ENCODE peak calls at places on chromosome 16, in four cellular contexts. Z, S, G and J are unnamed samples.

GRCh38 chr16:70594569-70594968 is 51.8 kb upstream of the IL34 start:
- DNase-seq in Z (peak), S (no peak), G (no peak), J (peak)

GRCh38 chr16:69741951-69742904 is 12.5 kb downstream of the NOB1 start:
- DNase-seq in G (no peak), S (no peak), Z (peak), J (peak)

GRCh38 chr16:6193718-6194117 is 1096.1 kb upstream of the EEF2KMT start:
- DNase-seq in Z (no peak), S (peak), G (no peak), J (peak)

GRCh38 chr16:2737238-2737605 is 15.2 kb upstream of the SRRM2 start:
- DNase-seq in S (no peak), Z (no peak), G (no peak), J (no peak)

GRCh38 chr16:85104821-85105391 is 7.4 kb downstream of the CIBAR2 start:
- DNase-seq in S (no peak), Z (no peak), G (no peak), J (peak)

GRCh38 chr16:52526429-52526828 is 20.5 kb downstream of the TOX3 start:
- DNase-seq in S (no peak), G (no peak), Z (no peak), J (no peak)

GRCh38 chr16:4309833-4310266 is 6.0 kb upstream of the GLIS2 start:
- DNase-seq in S (peak), G (no peak), Z (peak), J (peak)

GRCh38 chr16:30430428-30430970 is 669 bp upstream of the DCTPP1 start:
- DNase-seq in G (no peak), Z (no peak), S (no peak), J (peak)

GRCh38 chr16:85372627-85373372 is 240.3 kb upstream of the GSE1 start:
- DNase-seq in G (no peak), S (peak), Z (no peak), J (peak)

GRCh38 chr16:84182104-84182503 is 4.8 kb downstream of the TAF1C start:
- DNase-seq in Z (no peak), S (no peak), G (no peak), J (no peak)